ENCODE peak calls at places on chromosomes 2 and 18, in six cellular contexts. One of them, this sample, is unnamed.

GRCh38 chr18:79056827-79057367 is 12.3 kb upstream of the ATP9B start:
- DNase-seq in cardiac fibroblast: no peak
- DNase-seq in PC-9: no peak
- DNase-seq in fibroblast of mammary gland: no peak
- DNase-seq in lower lobe of right lung: no peak
- DNase-seq in fibroblast of villous mesenchyme: no peak
- DNase-seq in this sample: no peak

GRCh38 chr2:176584333-176584732 is 315.1 kb downstream of the MTX2 start:
- DNase-seq in cardiac fibroblast: peak
- DNase-seq in PC-9: no peak
- DNase-seq in fibroblast of mammary gland: peak
- DNase-seq in lower lobe of right lung: no peak
- DNase-seq in fibroblast of villous mesenchyme: peak
- DNase-seq in this sample: peak

GRCh38 chr2:40434638-40435296 is 17.1 kb downstream of the SLC8A1 start:
- DNase-seq in cardiac fibroblast: peak
- DNase-seq in PC-9: peak
- DNase-seq in fibroblast of mammary gland: peak
- DNase-seq in lower lobe of right lung: no peak
- DNase-seq in fibroblast of villous mesenchyme: peak
- DNase-seq in this sample: peak

GRCh38 chr2:225471039-225471438 is 71.5 kb downstream of the NYAP2 start:
- DNase-seq in cardiac fibroblast: no peak
- DNase-seq in PC-9: no peak
- DNase-seq in fibroblast of mammary gland: no peak
- DNase-seq in lower lobe of right lung: no peak
- DNase-seq in fibroblast of villous mesenchyme: no peak
- DNase-seq in this sample: no peak

GRCh38 chr18:42510540-42510939 is 555.5 kb downstream of the PIK3C3 start:
- DNase-seq in cardiac fibroblast: no peak
- DNase-seq in PC-9: no peak
- DNase-seq in fibroblast of mammary gland: no peak
- DNase-seq in lower lobe of right lung: no peak
- DNase-seq in fibroblast of villous mesenchyme: no peak
- DNase-seq in this sample: no peak

GRCh38 chr2:27901219-27901618 is 10.7 kb downstream of the BABAM2 start:
- DNase-seq in cardiac fibroblast: no peak
- DNase-seq in PC-9: no peak
- DNase-seq in fibroblast of mammary gland: peak
- DNase-seq in lower lobe of right lung: no peak
- DNase-seq in fibroblast of villous mesenchyme: no peak
- DNase-seq in this sample: no peak

GRCh38 chr18:43422483-43422882 is 145.2 kb upstream of the SYT4 start:
- DNase-seq in cardiac fibroblast: peak
- DNase-seq in PC-9: no peak
- DNase-seq in fibroblast of mammary gland: no peak
- DNase-seq in lower lobe of right lung: no peak
- DNase-seq in fibroblast of villous mesenchyme: no peak
- DNase-seq in this sample: peak

GRCh38 chr2:29110916-29111315 is 4.3 kb upstream of the CLIP4 start:
- DNase-seq in cardiac fibroblast: peak
- DNase-seq in PC-9: peak
- DNase-seq in fibroblast of mammary gland: no peak
- DNase-seq in lower lobe of right lung: no peak
- DNase-seq in fibroblast of villous mesenchyme: no peak
- DNase-seq in this sample: peak

DNA sequence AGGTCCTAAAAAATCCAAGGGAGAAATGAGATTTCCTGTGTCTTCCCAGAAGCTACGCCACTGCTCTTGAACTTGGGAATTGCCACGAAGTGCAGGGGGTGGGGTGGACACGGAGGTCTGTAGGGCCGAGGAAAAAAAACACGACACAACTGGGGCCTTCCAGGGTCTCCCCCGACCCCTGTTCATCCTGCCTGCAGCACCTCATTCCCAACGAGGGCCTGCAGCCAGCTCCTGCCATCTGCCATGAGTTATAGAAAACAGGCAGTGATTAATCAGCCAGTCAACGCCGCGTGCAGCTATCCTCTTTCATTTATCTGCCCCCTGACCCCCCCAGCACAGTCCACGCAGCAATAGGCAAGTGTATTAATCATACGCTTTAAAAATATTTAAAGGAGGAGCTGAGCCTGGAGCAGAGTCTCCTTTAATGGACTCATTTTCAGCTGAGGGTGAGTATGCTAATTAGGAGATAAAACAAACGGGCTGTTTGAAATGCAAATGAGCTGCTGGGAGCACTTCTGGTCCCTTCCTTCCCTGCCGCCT is 209.9 kb downstream of the TFCP2L1 start:
- DNase-seq in cardiac fibroblast: peak
- DNase-seq in PC-9: peak
- DNase-seq in fibroblast of mammary gland: peak
- DNase-seq in lower lobe of right lung: no peak
- DNase-seq in fibroblast of villous mesenchyme: peak
- DNase-seq in this sample: peak
- H3K4me3 ChIP-seq in cardiac fibroblast: peak
- H3K4me3 ChIP-seq in PC-9: peak
- H3K4me3 ChIP-seq in fibroblast of mammary gland: peak
- H3K4me3 ChIP-seq in lower lobe of right lung: no peak
- H3K4me3 ChIP-seq in fibroblast of villous mesenchyme: peak
- H3K4me3 ChIP-seq in this sample: peak

GRCh38 chr18:69217271-69217670 is 183.4 kb upstream of the DOK6 start:
- DNase-seq in cardiac fibroblast: no peak
- DNase-seq in PC-9: no peak
- DNase-seq in fibroblast of mammary gland: no peak
- DNase-seq in lower lobe of right lung: no peak
- DNase-seq in fibroblast of villous mesenchyme: no peak
- DNase-seq in this sample: no peak
- H3K4me3 ChIP-seq in cardiac fibroblast: no peak
- H3K4me3 ChIP-seq in PC-9: no peak
- H3K4me3 ChIP-seq in fibroblast of mammary gland: no peak
- H3K4me3 ChIP-seq in lower lobe of right lung: no peak
- H3K4me3 ChIP-seq in fibroblast of villous mesenchyme: no peak
- H3K4me3 ChIP-seq in this sample: no peak

GRCh38 chr2:12127639-12128038 is 381.2 kb downstream of the LPIN1 start:
- DNase-seq in cardiac fibroblast: no peak
- DNase-seq in PC-9: no peak
- DNase-seq in fibroblast of mammary gland: no peak
- DNase-seq in lower lobe of right lung: no peak
- DNase-seq in fibroblast of villous mesenchyme: no peak
- DNase-seq in this sample: no peak
- H3K4me3 ChIP-seq in cardiac fibroblast: no peak
- H3K4me3 ChIP-seq in PC-9: no peak
- H3K4me3 ChIP-seq in fibroblast of mammary gland: no peak
- H3K4me3 ChIP-seq in lower lobe of right lung: no peak
- H3K4me3 ChIP-seq in fibroblast of villous mesenchyme: no peak
- H3K4me3 ChIP-seq in this sample: no peak

GRCh38 chr2:171590116-171590515 is 67.8 kb downstream of the CYBRD1 start:
- DNase-seq in cardiac fibroblast: no peak
- DNase-seq in PC-9: no peak
- DNase-seq in fibroblast of mammary gland: no peak
- DNase-seq in lower lobe of right lung: no peak
- DNase-seq in fibroblast of villous mesenchyme: no peak
- DNase-seq in this sample: no peak

GRCh38 chr2:171595456-171595855 is 73.2 kb downstream of the CYBRD1 start:
- DNase-seq in cardiac fibroblast: no peak
- DNase-seq in PC-9: no peak
- DNase-seq in fibroblast of mammary gland: peak
- DNase-seq in lower lobe of right lung: no peak
- DNase-seq in fibroblast of villous mesenchyme: no peak
- DNase-seq in this sample: no peak

GRCh38 chr2:171587567-171587966 is 65.3 kb downstream of the CYBRD1 start:
- DNase-seq in cardiac fibroblast: peak
- DNase-seq in PC-9: no peak
- DNase-seq in fibroblast of mammary gland: peak
- DNase-seq in lower lobe of right lung: no peak
- DNase-seq in fibroblast of villous mesenchyme: peak
- DNase-seq in this sample: no peak

GRCh38 chr2:171595896-171596295 is 73.6 kb downstream of the CYBRD1 start:
- DNase-seq in cardiac fibroblast: peak
- DNase-seq in PC-9: peak
- DNase-seq in fibroblast of mammary gland: peak
- DNase-seq in lower lobe of right lung: no peak
- DNase-seq in fibroblast of villous mesenchyme: peak
- DNase-seq in this sample: peak

DNA sequence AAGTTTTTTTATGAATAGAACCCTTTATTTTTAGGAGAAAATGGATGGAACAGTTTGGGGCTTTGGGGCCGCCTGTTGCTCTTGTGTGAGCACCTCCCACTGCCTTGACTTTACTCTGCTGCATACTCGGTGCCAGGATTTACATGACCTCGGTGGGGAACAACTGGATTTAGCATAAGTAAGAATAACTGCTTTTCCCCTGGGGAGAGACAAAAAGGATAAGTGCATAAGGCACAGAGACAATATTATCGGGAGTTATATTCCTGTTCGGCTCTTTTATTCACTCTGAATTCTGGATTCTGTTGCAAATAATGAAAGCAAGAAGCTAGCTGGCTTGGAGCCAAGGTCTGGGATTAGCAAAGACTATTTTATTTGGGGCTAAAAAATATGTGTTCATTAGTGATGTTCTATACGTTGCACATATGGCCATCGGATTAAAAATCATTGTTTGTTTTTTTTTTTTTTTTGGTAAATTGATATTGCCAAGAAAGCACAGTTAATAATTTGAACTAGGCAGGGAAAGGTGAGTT is 69.8 kb downstream of the CYBRD1 start:
- DNase-seq in cardiac fibroblast: no peak
- DNase-seq in PC-9: no peak
- DNase-seq in fibroblast of mammary gland: peak
- DNase-seq in lower lobe of right lung: no peak
- DNase-seq in fibroblast of villous mesenchyme: no peak
- DNase-seq in this sample: no peak
- H3K4me3 ChIP-seq in cardiac fibroblast: peak
- H3K4me3 ChIP-seq in PC-9: no peak
- H3K4me3 ChIP-seq in fibroblast of mammary gland: no peak
- H3K4me3 ChIP-seq in lower lobe of right lung: no peak
- H3K4me3 ChIP-seq in fibroblast of villous mesenchyme: no peak
- H3K4me3 ChIP-seq in this sample: peak

GRCh38 chr2:73233154-73233931 is at the start of gene PRADC1:
- DNase-seq in cardiac fibroblast: peak
- DNase-seq in PC-9: peak
- DNase-seq in fibroblast of mammary gland: peak
- DNase-seq in lower lobe of right lung: peak
- DNase-seq in fibroblast of villous mesenchyme: peak
- DNase-seq in this sample: peak
- H3K4me3 ChIP-seq in cardiac fibroblast: peak
- H3K4me3 ChIP-seq in PC-9: peak
- H3K4me3 ChIP-seq in fibroblast of mammary gland: peak
- H3K4me3 ChIP-seq in lower lobe of right lung: peak
- H3K4me3 ChIP-seq in fibroblast of villous mesenchyme: peak
- H3K4me3 ChIP-seq in this sample: peak

This sample was measured in astrocyte of the spinal cord.